ENCODE peak calls at places on chromosomes 7 and 10, in four cellular contexts. C, Z, R and G are unnamed samples.

GRCh38 chr7:54992876-54993490 is 25.8 kb upstream of the EGFR start:
- DNase-seq in Z (peak), C (no peak), R (no peak), G (peak)

GRCh38 chr7:130649004-130649790 is 19.4 kb downstream of the COPG2 start:
- DNase-seq in C (no peak), Z (peak), R (no peak), G (peak)

GRCh38 chr10:130485241-130485957 is 349.2 kb downstream of the GLRX3 start:
- DNase-seq in Z (no peak), C (no peak), R (no peak), G (no peak)

GRCh38 chr7:2811476-2812118 is 32.5 kb downstream of the GNA12 start:
- DNase-seq in R (no peak), C (no peak), Z (peak), G (no peak)

GRCh38 chr7:117269895-117270294 is 53.0 kb downstream of the WNT2 start:
- DNase-seq in R (no peak), Z (peak), C (no peak), G (peak)

GRCh38 chr7:11243739-11244138 is 270.1 kb downstream of the PHF14 start:
- DNase-seq in R (no peak), C (no peak), Z (no peak), G (no peak)

GRCh38 chr10:28054211-28054888 is 55.5 kb upstream of the ODAD2 start:
- DNase-seq in Z (peak), R (no peak), C (no peak), G (peak)

GRCh38 chr10:80414126-80414898 is 6.0 kb downstream of the PRXL2A start:
- DNase-seq in Z (peak), R (no peak), C (no peak), G (no peak)

GRCh38 chr10:129501652-129502436 is 34.8 kb downstream of the MGMT start:
- DNase-seq in C (no peak), R (no peak), Z (no peak), G (no peak)

GRCh38 chr7:47739301-47739870 is 157.5 kb upstream of the TNS3 start:
- DNase-seq in R (no peak), C (no peak), Z (no peak), G (no peak)